ENCODE peak calls at places on chromosome 4, in five cellular contexts. J is mesenchymal stem cell, W is H9, X is IMR-90, Q is mesendoderm. N is an unnamed sample.

GRCh38 chr4:30294295-30294694 is 425.9 kb upstream of the PCDH7 start:
- DNase-seq in J (no peak), W (no peak), X (no peak), Q (no peak), N (no peak)

GRCh38 chr4:37648084-37648817 is 37.9 kb downstream of the RELL1 start:
- DNase-seq in J (peak), W (peak), X (peak), Q (peak), N (no peak)

GRCh38 chr4:147749811-147750321 is 18.0 kb downstream of the ARHGAP10 start:
- DNase-seq in J (no peak), W (no peak), X (no peak), Q (no peak), N (no peak)

GRCh38 chr4:111269439-111269838 is 646.6 kb upstream of the PITX2 start:
- DNase-seq in J (no peak), W (no peak), X (no peak), Q (peak), N (no peak)

GRCh38 chr4:182643801-182644311 is 273.3 kb downstream of the DCTD start:
- DNase-seq in J (peak), W (no peak), X (peak), Q (peak), N (no peak)

GRCh38 chr4:165096776-165097175 is 15.9 kb downstream of the TMEM192 start:
- DNase-seq in J (peak), W (no peak), X (peak), Q (peak), N (peak)

GRCh38 chr4:155832664-155833063 is 33.4 kb downstream of the ASIC5 start:
- DNase-seq in J (no peak), W (no peak), X (no peak), Q (no peak), N (no peak)

GRCh38 chr4:74794341-74794801 is at the start of gene BTC:
- DNase-seq in J (peak), W (peak), X (no peak), Q (peak), N (peak)

GRCh38 chr4:162274354-162274753 is 110.6 kb upstream of the FSTL5 start:
- DNase-seq in J (no peak), W (no peak), X (no peak), Q (no peak), N (no peak)

GRCh38 chr4:151658959-151659593 is 101.7 kb downstream of the GATB start:
- DNase-seq in J (peak), W (no peak), X (peak), Q (no peak), N (no peak)

GRCh38 chr4:26372525-26373172 is 51.8 kb downstream of the RBPJ start:
- DNase-seq in J (peak), W (no peak), X (peak), Q (peak), N (no peak)

GRCh38 chr4:140308366-140309123 is 64.9 kb upstream of the SCOC start:
- DNase-seq in J (peak), W (no peak), X (peak), Q (no peak), N (no peak)

GRCh38 chr4:186196063-186196462 is 4.7 kb downstream of the CYP4V2 start:
- DNase-seq in J (no peak), W (no peak), X (no peak), Q (no peak), N (no peak)

GRCh38 chr4:143389543-143390195 is 53.0 kb downstream of the GAB1 start:
- DNase-seq in J (peak), W (no peak), X (peak), Q (no peak), N (no peak)

GRCh38 chr4:115834441-115834840 is 721.0 kb upstream of the NDST4 start:
- DNase-seq in J (no peak), W (no peak), X (no peak), Q (peak), N (no peak)

GRCh38 chr4:85005865-85006377 is 39.4 kb upstream of the WDFY3 start:
- DNase-seq in J (peak), W (no peak), X (peak), Q (no peak), N (no peak)

GRCh38 chr4:144338148-144338547 is 197.6 kb upstream of the GYPA start:
- DNase-seq in J (no peak), W (no peak), X (no peak), Q (no peak), N (no peak)

GRCh38 chr4:16727218-16727617 is 171.2 kb downstream of the LDB2 start:
- DNase-seq in J (no peak), W (no peak), X (no peak), Q (no peak), N (no peak)

GRCh38 chr4:36420111-36420679 is 138.8 kb downstream of the DTHD1 start:
- DNase-seq in J (no peak), W (peak), X (no peak), Q (peak), N (no peak)

GRCh38 chr4:76920715-76921114 is 22.8 kb upstream of the SOWAHB start:
- DNase-seq in J (no peak), W (no peak), X (no peak), Q (no peak), N (no peak)

GRCh38 chr4:157004279-157005161 is 32.9 kb upstream of the PDGFC start:
- DNase-seq in J (no peak), W (no peak), X (no peak), Q (no peak), N (no peak)

GRCh38 chr4:77959566-77960338 is 97.1 kb downstream of the MRPL1 start:
- DNase-seq in J (peak), W (no peak), X (peak), Q (peak), N (peak)

GRCh38 chr4:8468746-8469535 is 28.4 kb downstream of the TRMT44 start:
- DNase-seq in J (peak), W (peak), X (peak), Q (peak), N (peak)

GRCh38 chr4:82748176-82748575 is 50.4 kb downstream of the SCD5 start:
- DNase-seq in J (peak), W (no peak), X (peak), Q (no peak), N (no peak)

GRCh38 chr4:8228319-8229250 is 29.5 kb downstream of the SH3TC1 start:
- DNase-seq in J (peak), W (no peak), X (peak), Q (peak), N (no peak)

GRCh38 chr4:86359944-86360478 is at the start of gene MAPK10:
- DNase-seq in J (peak), W (peak), X (peak), Q (peak), N (peak)

GRCh38 chr4:17619416-17620105 is 5.1 kb downstream of the MED28 start:
- DNase-seq in J (peak), W (no peak), X (peak), Q (no peak), N (no peak)

GRCh38 chr4:94798808-94799207 is 41.1 kb downstream of the BMPR1B start:
- DNase-seq in J (no peak), W (no peak), X (peak), Q (no peak), N (no peak)

DNA sequence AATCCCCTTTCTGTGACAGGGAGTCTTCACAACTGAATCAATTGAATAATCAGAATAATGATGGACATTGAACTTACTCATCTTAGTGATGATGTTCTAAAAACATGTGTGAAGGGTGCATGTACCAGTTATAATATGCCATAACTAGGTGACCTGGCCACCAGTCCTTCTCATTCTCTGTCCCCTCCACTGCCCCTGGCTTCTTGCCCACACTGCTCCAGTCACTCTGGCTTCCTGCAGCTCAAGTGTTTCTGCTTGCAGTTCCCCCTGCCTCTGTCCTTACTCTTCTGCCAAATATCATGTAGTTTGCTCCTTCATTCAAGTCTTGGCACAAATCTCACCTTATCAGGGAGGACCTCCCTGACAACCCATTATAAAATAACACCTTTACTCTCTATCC is 168.1 kb upstream of the SLC7A11 start:
- DNase-seq in J (no peak), W (no peak), X (no peak), Q (no peak), N (no peak)
- H2BK15ac ChIP-seq in J (no peak), W (no peak), X (no peak), Q (no peak), N (no peak)

DNA sequence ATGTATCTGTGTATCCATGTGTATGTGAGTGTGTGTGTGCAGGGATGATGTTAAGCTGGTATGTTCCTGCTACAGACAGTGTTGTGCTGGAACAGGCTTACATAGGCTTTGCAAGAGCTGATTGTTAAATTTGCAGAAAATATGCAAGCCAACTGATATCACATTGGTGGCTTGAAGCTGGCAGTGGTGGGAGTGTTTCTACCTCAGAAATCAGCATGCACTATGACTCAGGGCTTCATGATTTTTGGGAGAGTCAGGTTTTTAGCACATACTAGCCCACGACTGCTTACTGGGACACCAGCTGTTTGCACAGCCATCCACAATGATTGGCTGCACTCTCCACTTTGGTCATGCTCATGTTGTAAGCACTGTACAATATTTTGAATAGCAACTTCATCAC is 261.8 kb downstream of the DHX15 start:
- DNase-seq in J (no peak), W (no peak), X (peak), Q (peak), N (no peak)
- H2BK15ac ChIP-seq in J (no peak), W (no peak), X (no peak), Q (no peak), N (no peak)

GRCh38 chr4:52709155-52709554 is 42.1 kb downstream of the ERVMER34-1 start:
- DNase-seq in J (no peak), W (no peak), X (no peak), Q (no peak), N (no peak)
- H2BK15ac ChIP-seq in J (no peak), W (no peak), X (no peak), Q (no peak), N (no peak)

DNA sequence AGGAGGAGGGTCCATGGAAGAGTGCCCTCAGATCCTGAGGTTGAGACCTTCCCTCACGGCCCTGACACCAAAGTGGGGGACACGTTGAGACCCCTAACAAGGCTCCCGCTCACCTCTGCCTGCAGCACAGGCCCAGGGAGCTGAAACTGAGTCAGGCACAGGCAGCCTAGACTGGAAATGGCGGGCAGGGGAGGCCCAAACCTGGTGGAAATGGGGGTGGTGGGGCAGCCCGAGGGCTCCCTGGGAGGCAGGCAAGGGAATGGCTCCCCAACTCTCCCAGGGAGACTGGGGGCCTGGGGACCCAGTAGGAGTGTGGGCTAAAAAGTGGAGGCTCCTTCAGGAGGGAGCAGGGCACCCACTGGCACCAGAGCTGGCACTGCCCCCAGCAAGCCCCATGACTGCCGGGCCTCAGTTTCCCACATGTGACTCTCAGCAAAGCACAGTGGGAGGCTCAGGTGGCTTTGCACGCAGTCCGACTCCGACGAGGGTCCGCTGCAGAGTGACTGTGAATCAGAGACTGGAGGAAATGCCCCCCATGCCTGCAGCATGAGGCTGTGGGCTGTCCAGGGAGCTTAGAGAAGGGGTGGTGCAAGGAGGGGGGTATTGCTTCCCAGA is 5.9 kb downstream of the NKX1-1 start:
- DNase-seq in J (no peak), W (no peak), X (no peak), Q (no peak), N (no peak)
- H2BK15ac ChIP-seq in J (no peak), W (no peak), X (no peak), Q (no peak), N (no peak)

GRCh38 chr4:40197879-40198689 is 1.3 kb downstream of the RHOH start:
- DNase-seq in J (no peak), W (no peak), X (no peak), Q (peak), N (no peak)
- H2BK15ac ChIP-seq in J (no peak), W (no peak), X (no peak), Q (no peak), N (no peak)

DNA sequence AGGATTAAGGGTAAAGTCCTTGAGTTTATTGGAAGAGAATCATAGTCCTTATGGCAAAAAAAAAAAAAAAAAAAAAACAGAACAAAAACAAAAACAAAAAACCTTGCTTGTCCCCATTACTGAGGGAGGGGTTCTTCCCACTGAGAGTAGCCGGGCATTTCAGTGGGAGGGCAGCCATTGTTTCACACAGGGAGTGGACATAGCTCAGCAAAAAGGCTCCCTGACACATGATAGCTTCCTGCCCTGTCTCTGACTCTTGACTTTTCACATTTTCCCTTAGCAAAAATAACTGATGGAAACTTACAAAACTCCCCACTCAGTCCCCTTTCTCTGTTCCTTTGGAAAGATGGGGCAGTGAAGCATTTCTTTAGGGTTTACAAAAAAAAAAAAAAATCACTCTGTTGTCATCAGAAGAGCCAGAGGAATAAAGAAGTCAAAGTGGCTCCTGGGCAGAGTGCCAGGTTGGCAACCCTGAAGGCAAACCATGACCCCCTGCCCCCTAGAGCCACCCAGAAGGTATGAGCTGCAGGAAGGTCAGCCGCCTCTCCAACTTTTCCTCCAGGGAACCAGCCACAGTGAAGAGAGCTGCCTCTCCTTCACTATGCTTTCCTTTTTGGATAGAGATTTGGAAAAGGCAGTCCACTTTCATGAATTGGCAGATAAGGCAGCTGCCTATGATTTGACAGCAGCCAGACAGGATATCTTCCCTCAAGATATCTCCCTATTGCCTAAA is 170.6 kb downstream of the KDR start:
- DNase-seq in J (no peak), W (no peak), X (no peak), Q (no peak), N (no peak)
- H2BK15ac ChIP-seq in J (no peak), W (no peak), X (no peak), Q (no peak), N (no peak)

GRCh38 chr4:41487868-41488267 is 50.1 kb upstream of the LIMCH1 start:
- DNase-seq in J (no peak), W (no peak), X (no peak), Q (no peak), N (no peak)
- H2BK15ac ChIP-seq in J (no peak), W (no peak), X (no peak), Q (no peak), N (no peak)

GRCh38 chr4:61199869-61200194 is 294 bp upstream of the ADGRL3 start:
- DNase-seq in J (no peak), W (no peak), X (no peak), Q (no peak), N (peak)

GRCh38 chr4:61202100-61202637 is 2.0 kb downstream of the ADGRL3 start:
- DNase-seq in J (no peak), W (no peak), X (no peak), Q (peak), N (peak)

GRCh38 chr4:61200195-61200990 is at the start of gene ADGRL3:
- DNase-seq in J (peak), W (peak), X (peak), Q (peak), N (peak)

GRCh38 chr4:61201562-61202099 is 1.5 kb downstream of the ADGRL3 start:
- DNase-seq in J (peak), W (no peak), X (no peak), Q (peak), N (no peak)

DNA sequence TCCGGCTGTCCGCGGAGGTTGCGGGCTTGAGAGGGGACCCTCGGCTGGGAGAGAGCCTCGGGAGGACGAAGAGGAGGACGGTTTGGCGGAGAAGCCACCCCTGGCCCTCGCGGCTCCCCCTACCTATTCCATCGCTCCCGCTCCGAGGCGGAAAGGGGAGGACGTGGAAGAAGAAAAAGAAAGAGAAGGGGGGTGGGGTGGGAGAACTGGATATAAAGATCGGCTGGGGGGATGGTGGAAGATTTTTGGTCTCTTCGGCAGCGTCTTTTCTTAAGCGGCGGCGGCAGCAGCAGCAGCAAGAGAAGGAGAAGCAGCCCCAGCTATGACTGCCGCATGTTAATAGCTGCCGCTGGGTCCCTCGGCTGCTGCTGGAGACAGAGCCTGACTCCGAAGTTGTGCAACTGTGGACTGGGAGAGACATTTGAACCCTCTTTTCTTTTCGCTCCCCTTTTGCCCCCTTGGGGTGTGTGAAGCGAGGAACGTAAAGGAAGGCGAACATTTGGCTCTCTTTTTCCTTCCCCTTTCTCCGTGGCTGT is 933 bp downstream of the ADGRL3 start:
- DNase-seq in J (peak), W (peak), X (no peak), Q (peak), N (peak)
- H2BK15ac ChIP-seq in J (no peak), W (no peak), X (no peak), Q (no peak), N (peak)